ENCODE peak calls at places on chromosomes 16 and 17, in four cellular contexts. S, H, O and Y are unnamed samples.

GRCh38 chr17:12637015-12637414 is 28.7 kb upstream of the MYOCD start:
- DNase-seq in S (no peak), H (no peak), O (no peak), Y (peak; percentile 89)

GRCh38 chr17:62892069-62892675 is 73.9 kb upstream of the TANC2 start:
- DNase-seq in S (no peak), H (no peak), O (no peak), Y (no peak)

GRCh38 chr17:38883592-38884526 is 14.0 kb downstream of the LASP1 start:
- DNase-seq in S (no peak), H (no peak), O (no peak), Y (no peak)

GRCh38 chr17:75535119-75535537 is 9.6 kb downstream of the LLGL2 start:
- DNase-seq in S (no peak), H (no peak), O (peak; percentile 26), Y (no peak)

GRCh38 chr17:36686123-36686669 is 84.8 kb downstream of the MRM1 start:
- DNase-seq in S (no peak), H (no peak), O (no peak), Y (no peak)

GRCh38 chr16:81902025-81902424 is 109.2 kb downstream of the SDR42E1 start:
- DNase-seq in S (peak; percentile 34), H (no peak), O (no peak), Y (no peak)

GRCh38 chr17:21463204-21463661 is 87.1 kb downstream of the KCNJ12 start:
- DNase-seq in S (no peak), H (no peak), O (no peak), Y (no peak)

GRCh38 chr17:34437188-34437587 is 74.2 kb upstream of the CCL1 start:
- DNase-seq in S (no peak), H (no peak), O (no peak), Y (no peak)

GRCh38 chr16:17342031-17342430 is 128.7 kb downstream of the XYLT1 start:
- DNase-seq in S (no peak), H (no peak), O (no peak), Y (no peak)

GRCh38 chr16:2034695-2035430 is 8.2 kb downstream of the NHERF2 start:
- DNase-seq in S (no peak), H (no peak), O (no peak), Y (no peak)

GRCh38 chr17:68820825-68821481 is 134.2 kb downstream of the ABCA8 start:
- DNase-seq in S (peak; percentile 99), H (no peak), O (no peak), Y (no peak)

GRCh38 chr16:53052519-53053501 is at the start of gene CHD9NB:
- DNase-seq in S (peak; percentile 89), H (no peak), O (no peak), Y (peak; percentile 79)

GRCh38 chr16:5030251-5030870 is 3.4 kb downstream of the NAGPA start:
- DNase-seq in S (no peak), H (no peak), O (no peak), Y (no peak)

GRCh38 chr16:73053379-73054130 is 5.6 kb upstream of the ZFHX3 start:
- DNase-seq in S (peak; percentile 75), H (no peak), O (no peak), Y (peak; percentile 78)

GRCh38 chr17:15998031-15998574 is 1.4 kb downstream of the ZSWIM7 start:
- DNase-seq in S (no peak), H (no peak), O (no peak), Y (no peak)

GRCh38 chr17:20216853-20217252 is 207.7 kb downstream of the SPECC1 start:
- DNase-seq in S (no peak), H (no peak), O (no peak), Y (no peak)

GRCh38 chr17:79235808-79236207 is 161.2 kb downstream of the ENGASE start:
- DNase-seq in S (no peak), H (no peak), O (no peak), Y (no peak)

DNA sequence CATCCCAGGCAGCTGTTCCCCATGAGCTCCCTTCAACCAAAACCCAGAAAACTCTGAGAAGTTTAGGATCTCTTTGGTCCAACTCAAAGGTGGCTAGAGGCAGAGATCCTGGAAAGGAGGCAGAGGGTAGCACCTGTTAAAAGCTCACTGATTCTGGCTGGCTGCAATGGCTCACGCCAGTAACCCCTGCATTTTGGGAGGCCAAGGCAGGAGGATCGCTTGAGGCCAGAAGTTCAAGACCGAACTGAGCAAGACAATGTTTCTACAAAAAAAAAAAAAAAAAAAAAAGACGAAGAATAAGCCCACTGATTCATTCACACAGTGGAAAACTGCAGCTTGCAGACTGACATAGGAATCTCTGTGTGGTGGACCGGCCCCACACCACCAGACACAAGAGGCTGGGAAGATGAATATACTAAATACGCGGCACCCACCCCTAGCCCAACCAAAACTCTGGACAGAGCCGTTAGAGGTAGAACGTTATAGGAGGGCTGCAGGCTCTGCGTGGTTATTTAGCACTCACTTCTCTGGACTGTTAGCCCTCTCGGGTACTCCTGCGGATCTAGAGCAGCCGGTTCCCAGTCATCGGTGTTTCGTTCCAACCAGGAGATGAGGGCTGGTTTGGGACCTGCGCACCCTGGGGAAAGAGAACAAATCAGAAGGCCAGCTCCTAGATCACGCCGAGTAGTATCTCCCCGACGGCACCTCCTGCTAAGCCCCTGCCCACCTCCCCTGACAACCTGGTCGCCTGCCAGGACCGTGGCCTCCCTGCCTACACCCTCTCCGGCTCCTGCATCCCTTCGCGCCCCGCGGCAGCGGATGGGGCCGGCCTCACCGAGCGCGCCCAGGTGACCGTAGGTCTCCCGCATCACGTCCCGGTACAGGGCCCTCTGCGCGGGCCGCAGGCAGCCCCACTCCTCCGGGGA is 924 bp downstream of the ZNF689 start:
- DNase-seq in S (no peak), H (peak; percentile 69), O (no peak), Y (peak; percentile 51)
- TF ChIP-seq POLR2AphosphoS2 in S (no peak), H (no peak), O (no peak), Y (no peak)

GRCh38 chr17:29572691-29573557 is 4.4 kb downstream of the TP53I13 start:
- DNase-seq in S (no peak), H (peak; percentile 69), O (no peak), Y (no peak)
- TF ChIP-seq POLR2AphosphoS2 in S (no peak), H (no peak), O (no peak), Y (no peak)

DNA sequence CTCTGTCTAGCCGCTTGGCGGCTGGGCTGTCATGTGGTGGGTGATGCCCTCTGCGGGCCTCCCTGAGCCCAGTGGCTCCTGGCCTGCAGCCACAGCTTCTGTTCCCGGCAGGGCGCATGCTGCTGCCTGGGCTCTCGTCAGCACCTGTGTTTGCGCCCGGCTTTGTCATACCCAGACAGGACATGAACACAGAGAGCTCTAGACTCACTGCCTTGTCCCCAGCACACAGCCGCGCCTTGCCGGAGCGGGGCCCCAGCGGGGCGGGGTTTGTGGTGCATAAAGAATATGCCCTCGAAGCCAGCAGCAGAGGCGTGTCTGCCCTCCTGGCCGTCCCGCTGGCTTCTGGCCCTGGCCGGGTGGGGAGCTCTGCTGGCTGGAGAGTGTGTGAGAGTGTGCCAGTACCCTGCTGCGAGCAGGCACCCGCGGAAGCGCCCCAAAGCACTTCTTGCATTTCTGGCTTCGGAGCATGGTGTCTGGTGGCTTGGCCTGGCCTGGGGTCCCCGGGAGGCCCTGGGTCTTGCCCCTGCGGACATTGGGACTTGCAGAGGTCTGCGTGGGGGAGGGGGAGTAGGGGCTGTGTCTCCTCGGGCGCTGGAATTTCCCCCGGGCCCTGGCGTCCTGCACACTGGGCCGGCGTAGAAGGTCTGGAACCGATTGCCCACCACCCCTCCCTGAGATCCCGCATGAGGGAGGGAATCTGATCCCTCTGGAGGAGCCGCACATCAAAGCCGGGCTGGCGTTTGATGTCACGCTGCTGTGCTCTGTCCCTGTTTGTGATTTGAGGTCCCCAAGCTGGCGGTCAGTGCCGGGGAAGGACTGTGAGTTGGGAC is 14.5 kb downstream of the ASPSCR1 start:
- DNase-seq in S (peak; percentile 98), H (no peak), O (no peak), Y (no peak)
- TF ChIP-seq POLR2AphosphoS2 in S (no peak), H (no peak), O (no peak), Y (no peak)

GRCh38 chr17:17504341-17505140 is 8.3 kb upstream of the RASD1 start:
- DNase-seq in S (no peak), H (no peak), O (no peak), Y (no peak)
- TF ChIP-seq POLR2AphosphoS2 in S (no peak), H (no peak), O (no peak), Y (no peak)

GRCh38 chr16:87924937-87925670 is 11.2 kb downstream of the CA5A start:
- DNase-seq in S (no peak), H (no peak), O (no peak), Y (no peak)
- TF ChIP-seq POLR2AphosphoS2 in S (no peak), H (no peak), O (no peak), Y (no peak)

DNA sequence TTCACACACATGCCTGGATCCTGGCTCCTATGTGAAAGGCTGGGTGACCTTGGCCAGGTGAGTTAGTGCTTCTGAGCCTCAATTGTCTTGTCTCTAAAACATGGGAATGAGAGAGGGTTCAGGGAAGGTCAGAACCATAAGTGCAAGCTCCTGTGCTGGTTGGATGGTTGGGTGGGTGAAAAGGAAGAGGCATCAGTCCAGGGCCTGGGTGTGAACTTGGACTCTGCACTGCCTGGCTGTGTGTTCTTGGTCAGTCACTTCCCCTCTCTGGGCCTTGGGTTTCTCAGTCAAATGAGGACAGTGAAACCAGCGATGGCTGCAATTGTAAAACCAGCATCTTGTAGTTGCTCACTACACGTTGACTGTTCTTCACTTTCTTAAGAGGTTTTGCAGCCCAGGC is 643 bp upstream of the KCNG4 start:
- DNase-seq in S (no peak), H (no peak), O (no peak), Y (no peak)
- TF ChIP-seq POLR2AphosphoS2 in S (no peak), H (no peak), O (no peak), Y (no peak)